ENCODE peak calls at places on chromosome 14, in six cellular contexts. R, K, A, Y, P and S are unnamed samples.

GRCh38 chr14:65281991-65282908 is 130.3 kb upstream of the FUT8 start:
- DNase-seq in R (no peak), K (peak; percentile 57), A (no peak), Y (peak; percentile 73), P (no peak), S (no peak)

GRCh38 chr14:88904864-88905263 is 80.4 kb downstream of the TTC8 start:
- DNase-seq in R (no peak), K (peak; percentile 16), A (no peak), Y (no peak), P (no peak), S (no peak)

GRCh38 chr14:51822499-51822898 is 37.9 kb upstream of the GNG2 start:
- DNase-seq in R (no peak), K (no peak), A (no peak), Y (no peak), P (no peak), S (no peak)

GRCh38 chr14:101248056-101248725 is 313.1 kb upstream of the DIO3 start:
- DNase-seq in R (no peak), K (no peak), A (no peak), Y (no peak), P (peak; percentile 1), S (no peak)

GRCh38 chr14:20956376-20956976 is 1.2 kb downstream of the RNASE2 start:
- DNase-seq in R (no peak), K (no peak), A (no peak), Y (no peak), P (no peak), S (no peak)

GRCh38 chr14:31025335-31026075 is at the start of gene AP4S1:
- DNase-seq in R (peak; percentile 53), K (peak; percentile 20), A (peak; percentile 79), Y (peak; percentile 33), P (peak; percentile 56), S (no peak)

GRCh38 chr14:74582910-74583581 is 29.0 kb downstream of the LTBP2 start:
- DNase-seq in R (no peak), K (peak; percentile 40), A (no peak), Y (no peak), P (no peak), S (no peak)

GRCh38 chr14:33188880-33189279 is 250.2 kb downstream of the NPAS3 start:
- DNase-seq in R (no peak), K (no peak), A (no peak), Y (no peak), P (no peak), S (no peak)

GRCh38 chr14:59349154-59349772 is 115.9 kb downstream of the GPR135 start:
- DNase-seq in R (no peak), K (no peak), A (no peak), Y (no peak), P (no peak), S (no peak)

GRCh38 chr14:95464524-95464923 is 51.9 kb downstream of the SYNE3 start:
- DNase-seq in R (no peak), K (no peak), A (no peak), Y (no peak), P (no peak), S (no peak)

GRCh38 chr14:76514599-76514998 is 138.7 kb downstream of the ESRRB start:
- DNase-seq in R (no peak), K (peak; percentile 46), A (peak; percentile 37), Y (no peak), P (no peak), S (no peak)

GRCh38 chr14:74134484-74134883 is 49.7 kb downstream of the LIN52 start:
- DNase-seq in R (no peak), K (no peak), A (no peak), Y (no peak), P (no peak), S (no peak)

GRCh38 chr14:85934123-85934885 is 404.4 kb downstream of the FLRT2 start:
- DNase-seq in R (no peak), K (no peak), A (no peak), Y (no peak), P (peak; percentile 40), S (no peak)

GRCh38 chr14:53890611-53891091 is 66.0 kb downstream of the BMP4 start:
- DNase-seq in R (no peak), K (no peak), A (no peak), Y (peak; percentile 9), P (no peak), S (no peak)

GRCh38 chr14:74941676-74942097 is 13.7 kb downstream of the PGF start:
- DNase-seq in R (no peak), K (no peak), A (peak; percentile 86), Y (no peak), P (peak; percentile 56), S (peak; percentile 68)

GRCh38 chr14:103552011-103552797 is 10.3 kb downstream of the BAG5 start:
- DNase-seq in R (no peak), K (peak; percentile 70), A (peak; percentile 73), Y (no peak), P (no peak), S (no peak)

GRCh38 chr14:33120966-33121365 is 182.3 kb downstream of the NPAS3 start:
- DNase-seq in R (no peak), K (peak; percentile 46), A (no peak), Y (no peak), P (no peak), S (no peak)

GRCh38 chr14:56268039-56268438 is 149.8 kb downstream of the PELI2 start:
- DNase-seq in R (no peak), K (no peak), A (no peak), Y (no peak), P (no peak), S (no peak)

GRCh38 chr14:31902002-31902401 is 175.1 kb upstream of the ARHGAP5 start:
- DNase-seq in R (no peak), K (peak; percentile 92), A (no peak), Y (no peak), P (no peak), S (no peak)

GRCh38 chr14:55581011-55581806 is 1.2 kb downstream of the KTN1 start:
- DNase-seq in R (no peak), K (peak; percentile 57), A (peak; percentile 69), Y (no peak), P (peak; percentile 40), S (no peak)

GRCh38 chr14:28763914-28764848 is 2.4 kb upstream of the FOXG1 start:
- DNase-seq in R (no peak), K (no peak), A (no peak), Y (no peak), P (no peak), S (no peak)

GRCh38 chr14:81400202-81400678 is at the start of gene STON2:
- DNase-seq in R (peak; percentile 69), K (peak; percentile 98), A (no peak), Y (no peak), P (no peak), S (no peak)

GRCh38 chr14:91892918-91893527 is 25.7 kb upstream of the TC2N start:
- DNase-seq in R (no peak), K (no peak), A (no peak), Y (peak; percentile 36), P (peak; percentile 36), S (no peak)

GRCh38 chr14:53192023-53192422 is 38.9 kb upstream of the DDHD1 start:
- DNase-seq in R (no peak), K (no peak), A (no peak), Y (no peak), P (no peak), S (no peak)

GRCh38 chr14:84343637-84344036 is 1186.3 kb upstream of the FLRT2 start:
- DNase-seq in R (no peak), K (no peak), A (no peak), Y (no peak), P (no peak), S (no peak)

GRCh38 chr14:68341765-68342212 is 451.1 kb downstream of the ZFP36L1 start:
- DNase-seq in R (no peak), K (no peak), A (no peak), Y (no peak), P (no peak), S (no peak)

GRCh38 chr14:68346540-68347232 is 446.2 kb downstream of the ZFP36L1 start:
- DNase-seq in R (no peak), K (no peak), A (no peak), Y (no peak), P (no peak), S (no peak)

GRCh38 chr14:68345738-68346137 is 447.1 kb downstream of the ZFP36L1 start:
- DNase-seq in R (no peak), K (no peak), A (no peak), Y (no peak), P (no peak), S (no peak)

GRCh38 chr14:68342216-68342615 is 450.7 kb downstream of the ZFP36L1 start:
- DNase-seq in R (no peak), K (no peak), A (no peak), Y (no peak), P (no peak), S (no peak)

GRCh38 chr14:68343534-68344093 is 449.3 kb downstream of the ZFP36L1 start:
- DNase-seq in R (no peak), K (no peak), A (no peak), Y (no peak), P (no peak), S (no peak)
- H3K27ac ChIP-seq in R (no peak overlapping the region), K (no peak overlapping the region), A (no peak overlapping the region), Y (no peak overlapping the region), P (no peak overlapping the region), S (no peak overlapping the region)

DNA sequence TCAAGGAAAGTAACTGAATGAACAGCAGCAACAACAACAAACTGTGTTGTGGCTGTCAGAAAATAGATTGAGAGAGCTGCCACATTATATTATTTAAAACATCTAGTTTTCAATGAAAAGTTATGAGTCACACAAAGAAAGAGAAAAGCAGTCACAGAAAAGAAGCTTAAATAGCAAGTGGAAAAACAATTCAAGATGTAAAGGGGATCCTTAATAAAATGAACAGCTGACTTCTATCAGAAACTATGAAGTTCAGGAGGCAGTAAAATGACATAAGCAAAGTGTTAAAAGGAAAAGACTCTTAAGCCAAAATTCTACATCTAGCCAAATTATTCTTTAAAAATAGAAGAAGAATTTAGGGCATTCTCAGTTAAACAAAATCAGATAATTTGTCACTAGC is 5.6 kb downstream of the CLEC14A start:
- DNase-seq in R (no peak), K (no peak), A (no peak), Y (no peak), P (no peak), S (no peak)
- H3K4me3 ChIP-seq in R (no peak overlapping the region), K (no peak overlapping the region), A (peak overlapping the region; percentile 51), Y (no peak overlapping the region), P (no peak overlapping the region), S (no peak overlapping the region)

GRCh38 chr14:68815288-68816182 is 22.7 kb upstream of the ZFP36L1 start:
- DNase-seq in R (no peak), K (no peak), A (no peak), Y (no peak), P (no peak), S (no peak)

GRCh38 chr14:68817513-68818212 is 24.8 kb upstream of the ZFP36L1 start:
- DNase-seq in R (no peak), K (no peak), A (no peak), Y (no peak), P (no peak), S (no peak)

GRCh38 chr14:68819260-68819691 is 26.4 kb upstream of the ZFP36L1 start:
- DNase-seq in R (peak; percentile 67), K (peak; percentile 82), A (no peak), Y (no peak), P (no peak), S (no peak)

GRCh38 chr14:68816183-68816942 is 23.5 kb upstream of the ZFP36L1 start:
- DNase-seq in R (peak; percentile 91), K (peak; percentile 82), A (peak; percentile 96), Y (peak; percentile 91), P (peak; percentile 92), S (no peak)

GRCh38 chr14:68816943-68817430 is 24.1 kb upstream of the ZFP36L1 start:
- DNase-seq in R (no peak), K (no peak), A (no peak), Y (no peak), P (no peak), S (no peak)
- H3K4me1 ChIP-seq in R (peaks cover 10% of the 10 kb centered on the region), K (peaks cover 29% of the 10 kb centered on the region), A (peaks cover 46% of the 10 kb centered on the region), Y (peaks cover 33% of the 10 kb centered on the region), P (peaks cover 66% of the 10 kb centered on the region), S (peaks cover 47% of the 10 kb centered on the region)

GRCh38 chr14:35343709-35344474 is 51.7 kb downstream of the PSMA6 start:
- DNase-seq in R (peak; percentile 49), K (no peak), A (no peak), Y (no peak), P (no peak), S (no peak)
- H3K27ac ChIP-seq in R (peak overlapping the region; percentile 2), K (no peak overlapping the region), A (peak overlapping the region; percentile 0), Y (no peak overlapping the region), P (no peak overlapping the region), S (peak overlapping the region; percentile 32)